ENCODE peak calls at places on chromosomes 5 and 9, in five cellular contexts. S, R, N, G and L are unnamed samples.

GRCh38 chr5:37553720-37554402 is 174.7 kb downstream of the WDR70 start:
- DNase-seq in R (no peak), G (no peak), N (no peak), S (no peak), L (no peak)

GRCh38 chr9:129609486-129610192 is 11.3 kb downstream of the C9orf50 start:
- DNase-seq in G (peak), R (peak), S (peak), N (peak), L (peak)

GRCh38 chr5:6302099-6302498 is 76.2 kb downstream of the MED10 start:
- DNase-seq in S (peak), G (no peak), N (no peak), R (no peak), L (no peak)

GRCh38 chr5:176396330-176396729 is 7.8 kb downstream of the HIGD2A start:
- DNase-seq in G (no peak), R (no peak), S (no peak), N (no peak), L (no peak)

GRCh38 chr9:85541876-85542275 is 199.9 kb downstream of the AGTPBP1 start:
- DNase-seq in S (no peak), G (no peak), R (no peak), N (no peak), L (no peak)

GRCh38 chr5:15254607-15255006 is 245.4 kb upstream of the FBXL7 start:
- DNase-seq in G (no peak), R (no peak), S (no peak), N (no peak), L (no peak)

GRCh38 chr9:86997158-86997557 is 49.9 kb upstream of the GAS1 start:
- DNase-seq in S (peak), N (no peak), R (no peak), G (no peak), L (no peak)

GRCh38 chr5:145942202-145942601 is 5.8 kb downstream of the SH3RF2 start:
- DNase-seq in N (no peak), G (no peak), R (no peak), S (no peak), L (no peak)

GRCh38 chr5:462051-462481 is 19.1 kb downstream of the EXOC3 start:
- DNase-seq in G (no peak), S (no peak), N (no peak), R (no peak), L (no peak)

GRCh38 chr5:110865400-110866094 is 126.7 kb downstream of the SLC25A46 start:
- DNase-seq in R (no peak), S (peak), N (no peak), G (no peak), L (peak)

GRCh38 chr5:95022967-95023695 is 261.8 kb downstream of the MCTP1 start:
- DNase-seq in G (no peak), S (no peak), R (no peak), N (no peak), L (no peak)

GRCh38 chr9:114459464-114459863 is 45.8 kb downstream of the WHRN start:
- DNase-seq in G (no peak), R (no peak), S (no peak), N (no peak), L (no peak)

GRCh38 chr5:158876263-158876942 is 223.3 kb downstream of the EBF1 start:
- DNase-seq in S (no peak), R (no peak), G (no peak), N (no peak), L (no peak)

GRCh38 chr5:34608368-34608767 is 47.8 kb upstream of the RAI14 start:
- DNase-seq in R (no peak), N (no peak), G (no peak), S (no peak), L (no peak)

GRCh38 chr5:130550553-130550940 is 614.5 kb downstream of the HINT1 start:
- DNase-seq in N (no peak), R (no peak), G (no peak), S (no peak), L (no peak)

GRCh38 chr5:143106175-143106574 is 297.3 kb downstream of the NR3C1 start:
- DNase-seq in G (no peak), N (no peak), S (peak), R (no peak), L (no peak)

GRCh38 chr9:114035221-114035844 is 42.8 kb downstream of the AMBP start:
- DNase-seq in R (no peak), S (no peak), G (no peak), N (no peak), L (no peak)

GRCh38 chr5:159826351-159827222 is 89.7 kb upstream of the ADRA1B start:
- DNase-seq in R (no peak), G (no peak), N (no peak), S (no peak), L (peak)

GRCh38 chr9:93134018-93134739 is at the start of gene NINJ1:
- DNase-seq in G (peak), N (peak), S (peak), R (peak), L (peak)

GRCh38 chr5:100270323-100270771 is 264.8 kb upstream of the FAM174A start:
- DNase-seq in S (no peak), R (no peak), N (no peak), G (no peak), L (no peak)

GRCh38 chr5:124528838-124529237 is 217.6 kb downstream of the ZNF608 start:
- DNase-seq in G (no peak), S (no peak), N (no peak), R (no peak), L (peak)

GRCh38 chr5:138706655-138707480 is 46.4 kb upstream of the CTNNA1 start:
- DNase-seq in N (no peak), S (no peak), R (no peak), G (no peak), L (no peak)

GRCh38 chr5:143613329-143613728 is 198.6 kb upstream of the HMHB1 start:
- DNase-seq in R (no peak), N (no peak), S (no peak), G (no peak), L (no peak)

GRCh38 chr5:66239034-66239433 is 94.9 kb downstream of the SREK1 start:
- DNase-seq in G (no peak), S (peak), N (no peak), R (no peak), L (no peak)

DNA sequence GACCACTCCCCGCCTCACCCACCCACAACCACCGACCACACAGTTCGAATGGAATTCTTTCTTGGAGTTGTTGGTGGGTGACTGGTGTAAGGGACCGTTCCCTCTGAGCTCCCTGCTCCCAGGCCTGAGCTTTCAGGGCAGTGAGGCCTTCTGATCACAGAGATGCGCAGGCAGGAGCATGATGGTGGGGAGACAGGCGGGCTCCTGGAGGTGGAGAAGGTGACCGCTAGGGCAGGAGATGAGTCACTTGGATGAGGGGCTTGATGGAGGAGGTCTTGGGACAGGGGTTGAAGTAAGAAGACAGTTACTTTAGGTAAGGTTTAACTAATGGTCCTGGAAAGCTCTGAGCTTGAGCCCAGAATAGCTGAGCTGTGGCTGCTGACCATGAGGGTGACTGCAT is 88.5 kb downstream of the HSPA4 start:
- DNase-seq in S (no peak), G (no peak), R (no peak), N (no peak), L (no peak)
- TF ChIP-seq CTCF in S (no peak), G (no peak), R (no peak), N (no peak), L (no peak)

DNA sequence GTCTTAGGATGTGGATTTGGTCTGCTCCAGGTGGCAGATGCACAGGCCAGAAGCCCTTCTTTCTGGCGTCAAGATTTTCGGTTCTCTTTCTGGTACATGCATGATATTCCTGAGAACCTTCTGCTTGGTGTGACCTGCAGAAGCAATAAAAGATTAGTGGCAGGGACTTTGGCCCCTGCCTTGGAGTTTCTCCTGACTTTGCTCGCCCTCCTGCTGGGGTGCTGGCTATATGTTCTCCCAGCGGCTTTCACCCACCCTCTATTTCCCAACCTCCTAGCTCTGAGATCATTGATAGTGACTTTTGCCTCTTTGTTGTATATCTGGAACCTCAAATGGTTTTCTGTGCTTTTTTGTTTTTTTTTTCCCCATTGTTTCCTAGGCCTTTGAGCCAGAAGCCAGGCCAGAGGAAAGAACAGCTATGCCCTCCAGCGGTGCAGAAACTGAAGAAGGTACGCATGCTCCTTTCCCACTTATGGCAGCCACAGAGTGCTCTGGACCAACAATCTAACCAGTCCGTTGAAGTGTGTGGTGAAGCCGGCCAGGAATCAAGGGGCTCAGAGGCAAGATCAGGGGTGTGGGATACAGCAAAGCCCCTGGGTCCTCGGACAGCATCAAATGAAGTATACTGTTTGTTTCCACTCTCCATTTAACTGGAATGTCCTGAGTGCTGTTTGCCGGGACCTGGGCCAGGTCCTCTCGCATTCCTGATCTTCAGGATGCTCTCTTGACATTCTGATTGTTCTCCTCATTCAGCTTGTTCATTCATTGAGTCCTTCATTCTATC is 154.5 kb downstream of the ARHGEF28 start:
- DNase-seq in R (no peak), S (no peak), G (no peak), N (no peak), L (no peak)
- TF ChIP-seq CTCF in R (no peak), S (no peak), G (no peak), N (no peak), L (no peak)

DNA sequence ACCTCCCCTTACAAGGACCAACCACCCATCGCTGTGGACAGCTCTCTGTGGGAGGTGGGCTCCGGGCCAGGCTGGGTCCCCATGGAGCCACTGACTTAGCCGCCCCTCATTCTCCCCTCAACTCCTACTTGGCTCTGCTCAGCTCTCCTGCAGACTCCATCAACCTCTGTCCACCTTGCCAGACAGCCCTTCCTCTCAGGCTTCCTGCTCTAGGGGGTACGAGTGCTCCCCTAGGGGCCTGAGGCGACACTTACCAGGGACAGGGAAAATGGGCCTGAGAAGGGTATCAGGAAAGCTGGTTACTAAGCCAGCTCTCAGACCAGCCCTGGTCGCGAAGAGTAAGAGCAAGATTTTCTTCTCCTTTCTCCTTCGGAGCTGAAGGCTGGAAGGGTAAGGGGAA is 43.9 kb downstream of the SHB start:
- DNase-seq in R (no peak), G (no peak), N (no peak), S (no peak), L (no peak)
- TF ChIP-seq CTCF in R (no peak), G (no peak), N (no peak), S (peak), L (no peak)

GRCh38 chr9:10232352-10232930 is 380.4 kb downstream of the PTPRD start:
- DNase-seq in G (no peak), R (no peak), N (no peak), S (no peak), L (no peak)
- TF ChIP-seq CTCF in G (no peak), R (no peak), N (no peak), S (peak), L (peak)

GRCh38 chr5:150672237-150672883 is 11.3 kb downstream of the MYOZ3 start:
- DNase-seq in R (peak), S (peak), G (no peak), N (no peak), L (peak)
- TF ChIP-seq CTCF in R (no peak), S (peak), G (no peak), N (no peak), L (no peak)

GRCh38 chr5:104800440-104801048 is 1238.0 kb upstream of the NUDT12 start:
- DNase-seq in N (no peak), R (no peak), G (no peak), S (peak), L (peak)
- TF ChIP-seq CTCF in N (no peak), R (no peak), G (no peak), S (peak), L (peak)

DNA sequence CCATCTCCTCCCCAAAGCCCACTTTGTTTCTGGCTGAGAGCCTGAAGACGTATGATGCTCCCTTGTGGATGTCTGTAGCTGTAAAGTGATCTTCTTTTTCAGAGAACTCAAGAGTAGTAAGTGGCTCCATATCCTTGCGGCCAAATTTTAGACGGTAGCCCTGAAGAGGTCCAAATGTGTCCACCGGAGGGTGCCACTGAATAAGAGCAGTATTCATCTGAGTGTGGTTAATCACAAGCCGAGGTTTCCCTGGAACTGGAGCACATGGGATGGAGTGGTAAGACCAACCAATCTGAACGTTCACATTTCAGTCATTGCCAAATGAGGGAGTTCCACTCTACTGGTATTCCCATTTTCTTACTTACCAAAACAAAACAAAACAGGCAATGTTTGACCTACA is 686.5 kb upstream of the DMAC1 start:
- DNase-seq in G (no peak), R (peak), S (peak), N (no peak), L (no peak)
- TF ChIP-seq CTCF in G (no peak), R (no peak), S (peak), N (no peak), L (no peak)

DNA sequence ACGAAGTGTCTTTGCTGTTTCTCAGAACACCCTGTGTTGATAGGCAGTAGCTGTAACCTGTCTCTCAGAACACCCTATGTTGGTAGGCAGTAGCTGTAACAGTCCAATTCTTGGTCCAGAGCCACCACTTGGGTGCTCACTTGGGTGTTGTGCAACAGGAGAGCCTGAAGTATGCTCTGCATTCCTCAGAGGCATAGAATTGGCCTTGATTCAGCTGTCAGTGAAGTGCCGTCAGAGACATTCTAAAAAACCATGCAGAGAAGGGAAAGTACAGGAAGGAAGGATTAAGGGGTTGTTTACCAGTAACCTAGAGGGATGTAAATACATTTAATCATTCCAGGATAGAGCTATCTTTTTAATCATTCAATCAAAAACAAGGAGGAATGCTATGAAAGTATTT is 231.2 kb downstream of the ARRDC3 start:
- DNase-seq in G (no peak), S (no peak), R (no peak), N (no peak), L (no peak)
- TF ChIP-seq CTCF in G (no peak), S (no peak), R (no peak), N (no peak), L (no peak)

GRCh38 chr5:81854485-81854884 is 103.6 kb upstream of the SSBP2 start:
- DNase-seq in R (no peak), G (no peak), S (no peak), N (no peak), L (no peak)
- TF ChIP-seq CTCF in R (peak), G (no peak), S (peak), N (no peak), L (no peak)

DNA sequence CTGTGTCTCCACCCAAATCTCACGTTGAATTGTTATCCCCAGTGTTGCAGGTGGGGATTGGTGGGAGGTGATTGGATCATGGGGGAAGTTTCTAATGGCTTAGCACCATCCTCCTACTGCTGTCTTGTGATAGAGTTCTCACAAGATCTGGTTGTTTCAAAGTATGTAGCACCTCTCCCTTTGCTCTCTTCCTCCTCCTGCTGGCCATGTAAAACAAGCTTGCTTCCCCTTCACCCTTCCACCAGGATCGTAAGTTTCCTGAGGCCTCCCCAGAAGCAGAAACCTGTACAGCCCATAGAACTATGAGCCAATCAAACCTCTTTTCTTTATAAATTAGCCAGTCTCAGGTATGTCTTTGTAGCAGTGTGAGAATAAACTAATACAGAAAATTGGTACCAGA is 214.7 kb upstream of the C9orf72 start:
- DNase-seq in S (no peak), G (no peak), R (no peak), N (no peak), L (no peak)
- TF ChIP-seq CTCF in S (peak), G (no peak), R (no peak), N (no peak), L (no peak)